ENCODE peak calls at places on chromosomes 16 and 17, in five cellular contexts. V is PC-9; Y is fibroblast of lung; C is CD8-positive, alpha-beta memory T cell; G is GF-D8. Z is an unnamed sample.
A peak's percentile ranks its signal among the peaks of the same experiment; 100 is the strongest.

GRCh38 chr17:21125862-21126261 is 902 bp upstream of the DHRS7B start:
- DNase-seq in V (no peak), Y (no peak), C (peak; percentile 68), G (peak; percentile 56), Z (peak; percentile 72)

GRCh38 chr16:57025941-57026777 is 36.8 kb downstream of the NLRC5 start:
- DNase-seq in V (no peak), Y (no peak), C (no peak), G (no peak), Z (no peak)

GRCh38 chr17:44850612-44851011 is 2.9 kb downstream of the HIGD1B start:
- DNase-seq in V (no peak), Y (no peak), C (no peak), G (no peak), Z (no peak)

GRCh38 chr16:87207509-87207908 is 109.7 kb downstream of the C16orf95 start:
- DNase-seq in V (no peak), Y (peak; percentile 87), C (no peak), G (no peak), Z (no peak)

GRCh38 chr17:9290226-9290613 is 268.9 kb downstream of the NTN1 start:
- DNase-seq in V (no peak), Y (no peak), C (no peak), G (no peak), Z (no peak)

GRCh38 chr17:52134641-52135040 is 23.9 kb downstream of the CA10 start:
- DNase-seq in V (no peak), Y (no peak), C (no peak), G (no peak), Z (no peak)

GRCh38 chr17:4101127-4101798 is 41.6 kb downstream of the ZZEF1 start:
- DNase-seq in V (no peak), Y (no peak), C (no peak), G (no peak), Z (no peak)

GRCh38 chr17:73439597-73439996 is 127.8 kb upstream of the CDC42EP4 start:
- DNase-seq in V (no peak), Y (no peak), C (no peak), G (no peak), Z (no peak)

GRCh38 chr16:31083081-31083480 is 5.7 kb downstream of the PRSS53 start:
- DNase-seq in V (no peak), Y (no peak), C (no peak), G (no peak), Z (no peak)

GRCh38 chr16:71214771-71215381 is 15.6 kb downstream of the HYDIN start:
- DNase-seq in V (no peak), Y (no peak), C (no peak), G (no peak), Z (no peak)

GRCh38 chr16:23519282-23519681 is 9.0 kb upstream of the GGA2 start:
- DNase-seq in V (no peak), Y (no peak), C (no peak), G (no peak), Z (peak; percentile 12)

GRCh38 chr17:49016775-49017463 is 19.7 kb downstream of the IGF2BP1 start:
- DNase-seq in V (no peak), Y (peak; percentile 89), C (no peak), G (no peak), Z (no peak)

GRCh38 chr16:74738134-74738541 is 36.5 kb downstream of the FA2H start:
- DNase-seq in V (peak; percentile 83), Y (no peak), C (no peak), G (no peak), Z (no peak)

GRCh38 chr16:77794586-77794985 is 6.2 kb downstream of the VAT1L start:
- DNase-seq in V (no peak), Y (peak; percentile 79), C (no peak), G (no peak), Z (no peak)

GRCh38 chr16:77805403-77805802 is 17.0 kb downstream of the VAT1L start:
- DNase-seq in V (no peak), Y (no peak), C (no peak), G (no peak), Z (no peak)

GRCh38 chr17:9022553-9023388 is 1.5 kb downstream of the NTN1 start:
- DNase-seq in V (no peak), Y (peak; percentile 11), C (no peak), G (no peak), Z (no peak)

GRCh38 chr17:39618252-39618913 is 8.4 kb upstream of the PPP1R1B start:
- DNase-seq in V (no peak), Y (no peak), C (no peak), G (no peak), Z (no peak)

GRCh38 chr17:39737331-39737760 is 392 bp upstream of the GRB7 start:
- DNase-seq in V (no peak), Y (no peak), C (no peak), G (no peak), Z (no peak)

GRCh38 chr16:6682142-6682811 is 650.4 kb upstream of the RBFOX1 start:
- DNase-seq in V (no peak), Y (no peak), C (no peak), G (no peak), Z (peak; percentile 32)

Z was measured in Jurkat, Clone E6-1.